ENCODE peak calls at places on chromosomes 7 and 10, in five cellular contexts. One of them, this sample, is unnamed.

GRCh38 chr10:96419351-96419750 is 60.5 kb upstream of the OPALIN start:
- DNase-seq in A549: no peak
- DNase-seq in breast epithelium: no peak
- DNase-seq in fibroblast of lung: no peak
- DNase-seq in mesenchymal stem cell: no peak
- DNase-seq in this sample: no peak

GRCh38 chr10:23457632-23458417 is 18.9 kb downstream of the OTUD1 start:
- DNase-seq in A549: no peak
- DNase-seq in breast epithelium: no peak
- DNase-seq in fibroblast of lung: no peak
- DNase-seq in mesenchymal stem cell: no peak
- DNase-seq in this sample: no peak

GRCh38 chr7:64691831-64692230 is 25.9 kb downstream of the ZNF107 start:
- DNase-seq in A549: no peak
- DNase-seq in breast epithelium: no peak
- DNase-seq in fibroblast of lung: no peak
- DNase-seq in mesenchymal stem cell: no peak
- DNase-seq in this sample: no peak

GRCh38 chr7:24722386-24723177 is 34.7 kb downstream of the GSDME start:
- DNase-seq in A549: peak; percentile 42
- DNase-seq in breast epithelium: no peak
- DNase-seq in fibroblast of lung: peak; percentile 36
- DNase-seq in mesenchymal stem cell: peak; percentile 47
- DNase-seq in this sample: peak; percentile 36

GRCh38 chr10:93199221-93199681 is 125.6 kb downstream of the CYP26A1 start:
- DNase-seq in A549: peak; percentile 58
- DNase-seq in breast epithelium: no peak
- DNase-seq in fibroblast of lung: peak; percentile 54
- DNase-seq in mesenchymal stem cell: peak; percentile 83
- DNase-seq in this sample: no peak

GRCh38 chr10:75633568-75633967 is 202.1 kb downstream of the LRMDA start:
- DNase-seq in A549: no peak
- DNase-seq in breast epithelium: no peak
- DNase-seq in fibroblast of lung: no peak
- DNase-seq in mesenchymal stem cell: no peak
- DNase-seq in this sample: no peak

GRCh38 chr10:49552277-49552676 is 13.4 kb upstream of the ERCC6 start:
- DNase-seq in A549: peak; percentile 35
- DNase-seq in breast epithelium: no peak
- DNase-seq in fibroblast of lung: no peak
- DNase-seq in mesenchymal stem cell: peak; percentile 19
- DNase-seq in this sample: peak; percentile 68

GRCh38 chr7:99579956-99580777 is 17.9 kb upstream of the TMEM225B start:
- DNase-seq in A549: no peak
- DNase-seq in breast epithelium: no peak
- DNase-seq in fibroblast of lung: peak; percentile 52
- DNase-seq in mesenchymal stem cell: peak; percentile 45
- DNase-seq in this sample: peak; percentile 72

GRCh38 chr7:77538186-77538907 is 1.3 kb downstream of the PTPN12 start:
- DNase-seq in A549: peak; percentile 97
- DNase-seq in breast epithelium: peak; percentile 77
- DNase-seq in fibroblast of lung: peak; percentile 96
- DNase-seq in mesenchymal stem cell: peak; percentile 97
- DNase-seq in this sample: peak; percentile 91

GRCh38 chr7:139249179-139249822 is 18.3 kb downstream of the UBN2 start:
- DNase-seq in A549: no peak
- DNase-seq in breast epithelium: no peak
- DNase-seq in fibroblast of lung: no peak
- DNase-seq in mesenchymal stem cell: no peak
- DNase-seq in this sample: no peak

GRCh38 chr7:140623995-140624902 is 16.4 kb downstream of the DENND2A start:
- DNase-seq in A549: no peak
- DNase-seq in breast epithelium: no peak
- DNase-seq in fibroblast of lung: no peak
- DNase-seq in mesenchymal stem cell: peak; percentile 91
- DNase-seq in this sample: peak; percentile 66

GRCh38 chr10:91740353-91740924 is 57.8 kb upstream of the TNKS2 start:
- DNase-seq in A549: no peak
- DNase-seq in breast epithelium: no peak
- DNase-seq in fibroblast of lung: no peak
- DNase-seq in mesenchymal stem cell: no peak
- DNase-seq in this sample: no peak

GRCh38 chr10:91742189-91742588 is 56.0 kb upstream of the TNKS2 start:
- DNase-seq in A549: no peak
- DNase-seq in breast epithelium: no peak
- DNase-seq in fibroblast of lung: peak; percentile 25
- DNase-seq in mesenchymal stem cell: peak; percentile 19
- DNase-seq in this sample: no peak

GRCh38 chr10:91743460-91743859 is 54.8 kb upstream of the TNKS2 start:
- DNase-seq in A549: no peak
- DNase-seq in breast epithelium: no peak
- DNase-seq in fibroblast of lung: no peak
- DNase-seq in mesenchymal stem cell: no peak
- DNase-seq in this sample: no peak

DNA sequence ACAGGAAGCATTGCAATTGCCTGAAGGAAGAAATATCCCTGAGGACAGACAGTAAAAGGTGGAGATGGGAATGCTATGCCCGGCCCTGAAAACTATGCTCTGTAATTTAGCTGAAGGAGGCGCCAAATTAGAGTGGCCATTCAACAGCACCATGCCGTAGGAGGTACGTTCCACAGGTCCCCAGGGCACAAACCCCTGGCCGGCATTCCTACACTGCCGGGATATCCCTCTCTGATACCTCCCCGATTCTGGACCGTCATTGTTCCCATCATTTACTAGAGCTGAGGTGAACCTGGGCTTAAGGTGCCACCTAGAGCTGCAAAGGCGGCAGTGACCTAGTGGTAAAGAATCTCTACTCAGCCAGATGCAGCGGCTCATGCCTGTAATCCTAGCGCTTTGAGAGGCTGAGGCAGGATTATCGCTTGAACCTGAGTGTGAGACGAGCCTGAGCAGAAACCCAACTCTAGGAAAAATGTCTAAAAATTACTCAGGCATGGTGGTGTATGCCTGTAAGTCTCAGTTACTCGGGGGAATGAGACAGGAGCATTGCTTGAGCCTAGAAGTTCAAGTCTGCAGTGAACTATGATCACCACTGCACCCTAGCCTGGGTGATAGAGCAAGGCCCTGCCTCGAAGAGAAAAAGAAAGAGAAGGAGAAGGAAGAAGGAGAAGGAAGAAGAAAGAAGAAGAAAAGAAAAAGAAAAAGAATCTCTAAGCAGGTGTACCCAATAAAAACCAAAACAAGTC is 53.0 kb upstream of the TNKS2 start:
- DNase-seq in A549: peak; percentile 72
- DNase-seq in breast epithelium: no peak
- DNase-seq in fibroblast of lung: peak; percentile 23
- DNase-seq in mesenchymal stem cell: peak; percentile 33
- DNase-seq in this sample: peak; percentile 55
- H3K4me3 ChIP-seq in A549: peak overlapping the region; percentile 28
- H3K4me3 ChIP-seq in breast epithelium: peak overlapping the region; percentile 27
- H3K4me3 ChIP-seq in fibroblast of lung: no peak overlapping the region
- H3K4me3 ChIP-seq in mesenchymal stem cell: no peak overlapping the region
- H3K4me3 ChIP-seq in this sample: no peak overlapping the region

GRCh38 chr10:5532231-5532605 is 7.5 kb downstream of the CALML3 start:
- DNase-seq in A549: no peak
- DNase-seq in breast epithelium: peak; percentile 39
- DNase-seq in fibroblast of lung: no peak
- DNase-seq in mesenchymal stem cell: no peak
- DNase-seq in this sample: no peak

GRCh38 chr10:5530412-5530806 is 5.6 kb downstream of the CALML3 start:
- DNase-seq in A549: no peak
- DNase-seq in breast epithelium: peak; percentile 22
- DNase-seq in fibroblast of lung: no peak
- DNase-seq in mesenchymal stem cell: no peak
- DNase-seq in this sample: no peak

GRCh38 chr10:5531558-5532230 is 6.9 kb downstream of the CALML3 start:
- DNase-seq in A549: no peak
- DNase-seq in breast epithelium: peak; percentile 15
- DNase-seq in fibroblast of lung: no peak
- DNase-seq in mesenchymal stem cell: no peak
- DNase-seq in this sample: peak; percentile 24

GRCh38 chr10:5529702-5530411 is 5.1 kb downstream of the CALML3 start:
- DNase-seq in A549: no peak
- DNase-seq in breast epithelium: peak; percentile 31
- DNase-seq in fibroblast of lung: no peak
- DNase-seq in mesenchymal stem cell: no peak
- DNase-seq in this sample: no peak

GRCh38 chr10:5530846-5531557 is 6.2 kb downstream of the CALML3 start:
- DNase-seq in A549: no peak
- DNase-seq in breast epithelium: peak; percentile 3
- DNase-seq in fibroblast of lung: no peak
- DNase-seq in mesenchymal stem cell: no peak
- DNase-seq in this sample: peak; percentile 25
- H3K4me1 ChIP-seq in A549: no peaks in the 10 kb centered on the region
- H3K4me1 ChIP-seq in breast epithelium: no peaks in the 10 kb centered on the region
- H3K4me1 ChIP-seq in fibroblast of lung: no peaks in the 10 kb centered on the region
- H3K4me1 ChIP-seq in mesenchymal stem cell: no peaks in the 10 kb centered on the region
- H3K4me1 ChIP-seq in this sample: peaks cover 31% of the 10 kb centered on the region

DNA sequence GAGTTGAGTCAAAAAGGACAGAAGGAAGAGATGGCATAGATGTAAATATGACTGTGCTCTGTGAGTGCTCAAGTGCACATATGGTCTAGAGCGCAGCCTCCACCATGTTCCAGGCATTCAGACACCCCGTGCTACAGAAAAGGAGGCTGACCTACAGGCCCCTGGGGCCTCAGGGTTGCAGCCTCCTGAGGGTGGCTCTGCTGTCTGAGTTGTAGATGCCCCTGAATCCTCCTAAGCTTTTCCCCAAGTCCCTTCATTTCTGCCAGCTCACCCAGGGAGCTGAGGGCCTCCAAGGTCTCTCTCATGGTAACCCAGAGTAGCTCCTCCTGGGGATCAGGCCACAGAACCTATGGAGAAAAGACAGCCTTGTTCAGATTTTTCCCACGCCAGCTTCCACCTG is 2.7 kb downstream of the ZNF467 start:
- DNase-seq in A549: no peak
- DNase-seq in breast epithelium: no peak
- DNase-seq in fibroblast of lung: no peak
- DNase-seq in mesenchymal stem cell: no peak
- DNase-seq in this sample: no peak
- H3K4me3 ChIP-seq in A549: no peak overlapping the region
- H3K4me3 ChIP-seq in breast epithelium: peak overlapping the region; percentile 73
- H3K4me3 ChIP-seq in fibroblast of lung: no peak overlapping the region
- H3K4me3 ChIP-seq in mesenchymal stem cell: no peak overlapping the region
- H3K4me3 ChIP-seq in this sample: no peak overlapping the region

GRCh38 chr7:95404316-95404715 is 8.1 kb upstream of the PON3 start:
- DNase-seq in A549: no peak
- DNase-seq in breast epithelium: no peak
- DNase-seq in fibroblast of lung: peak; percentile 37
- DNase-seq in mesenchymal stem cell: no peak
- DNase-seq in this sample: no peak

GRCh38 chr7:95405800-95406199 is 9.6 kb upstream of the PON3 start:
- DNase-seq in A549: no peak
- DNase-seq in breast epithelium: no peak
- DNase-seq in fibroblast of lung: no peak
- DNase-seq in mesenchymal stem cell: no peak
- DNase-seq in this sample: no peak

GRCh38 chr7:95411036-95411435 is 14.9 kb upstream of the PON3 start:
- DNase-seq in A549: peak; percentile 57
- DNase-seq in breast epithelium: no peak
- DNase-seq in fibroblast of lung: no peak
- DNase-seq in mesenchymal stem cell: peak; percentile 45
- DNase-seq in this sample: no peak

GRCh38 chr7:95405208-95405607 is 9.0 kb upstream of the PON3 start:
- DNase-seq in A549: no peak
- DNase-seq in breast epithelium: no peak
- DNase-seq in fibroblast of lung: no peak
- DNase-seq in mesenchymal stem cell: no peak
- DNase-seq in this sample: no peak

DNA sequence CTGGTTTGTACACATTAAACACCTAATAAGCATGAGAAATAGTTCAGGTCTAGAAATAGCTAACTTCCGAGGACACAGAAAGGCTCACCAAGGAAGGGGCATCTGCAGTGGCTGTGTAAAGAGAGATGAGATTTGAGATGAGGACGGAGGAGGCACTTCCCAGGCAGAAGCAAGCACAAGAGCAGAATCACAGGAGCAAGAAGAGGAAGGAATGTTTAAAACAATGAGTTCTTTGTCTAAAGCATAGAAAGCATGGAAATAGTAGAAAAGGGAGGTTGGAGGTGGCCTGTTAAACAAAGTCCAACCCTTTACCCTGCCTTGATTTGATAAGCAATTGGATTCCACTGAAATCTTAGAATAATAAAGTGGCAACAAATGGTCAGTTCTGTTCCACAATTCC is 11.6 kb upstream of the PON3 start:
- DNase-seq in A549: no peak
- DNase-seq in breast epithelium: no peak
- DNase-seq in fibroblast of lung: no peak
- DNase-seq in mesenchymal stem cell: no peak
- DNase-seq in this sample: no peak
- H3K4me1 ChIP-seq in A549: peaks cover 87% of the 10 kb centered on the region
- H3K4me1 ChIP-seq in breast epithelium: no peaks in the 10 kb centered on the region
- H3K4me1 ChIP-seq in fibroblast of lung: no peaks in the 10 kb centered on the region
- H3K4me1 ChIP-seq in mesenchymal stem cell: no peaks in the 10 kb centered on the region
- H3K4me1 ChIP-seq in this sample: no peaks in the 10 kb centered on the region

GRCh38 chr7:47588704-47589225 is 6.9 kb upstream of the TNS3 start:
- DNase-seq in A549: peak; percentile 96
- DNase-seq in breast epithelium: no peak
- DNase-seq in fibroblast of lung: no peak
- DNase-seq in mesenchymal stem cell: no peak
- DNase-seq in this sample: no peak

GRCh38 chr7:47587976-47588375 is 6.1 kb upstream of the TNS3 start:
- DNase-seq in A549: no peak
- DNase-seq in breast epithelium: no peak
- DNase-seq in fibroblast of lung: no peak
- DNase-seq in mesenchymal stem cell: no peak
- DNase-seq in this sample: no peak

GRCh38 chr7:47594406-47594805 is 12.5 kb upstream of the TNS3 start:
- DNase-seq in A549: no peak
- DNase-seq in breast epithelium: no peak
- DNase-seq in fibroblast of lung: no peak
- DNase-seq in mesenchymal stem cell: no peak
- DNase-seq in this sample: no peak

GRCh38 chr7:47591089-47591654 is 9.3 kb upstream of the TNS3 start:
- DNase-seq in A549: no peak
- DNase-seq in breast epithelium: no peak
- DNase-seq in fibroblast of lung: no peak
- DNase-seq in mesenchymal stem cell: no peak
- DNase-seq in this sample: no peak

GRCh38 chr7:47591655-47592572 is 10.0 kb upstream of the TNS3 start:
- DNase-seq in A549: peak; percentile 96
- DNase-seq in breast epithelium: no peak
- DNase-seq in fibroblast of lung: peak; percentile 62
- DNase-seq in mesenchymal stem cell: peak; percentile 41
- DNase-seq in this sample: peak; percentile 87
- H3K4me3 ChIP-seq in A549: peak overlapping the region; percentile 36
- H3K4me3 ChIP-seq in breast epithelium: no peak overlapping the region
- H3K4me3 ChIP-seq in fibroblast of lung: no peak overlapping the region
- H3K4me3 ChIP-seq in mesenchymal stem cell: no peak overlapping the region
- H3K4me3 ChIP-seq in this sample: peak overlapping the region; percentile 9

GRCh38 chr10:72219229-72219814 is 3.2 kb upstream of the ASCC1 start:
- DNase-seq in A549: no peak
- DNase-seq in breast epithelium: no peak
- DNase-seq in fibroblast of lung: no peak
- DNase-seq in mesenchymal stem cell: no peak
- DNase-seq in this sample: peak; percentile 19
- H3K4me1 ChIP-seq in A549: peaks cover 47% of the 10 kb centered on the region
- H3K4me1 ChIP-seq in breast epithelium: no peaks in the 10 kb centered on the region
- H3K4me1 ChIP-seq in fibroblast of lung: peaks cover 5% of the 10 kb centered on the region
- H3K4me1 ChIP-seq in mesenchymal stem cell: peaks cover 10% of the 10 kb centered on the region
- H3K4me1 ChIP-seq in this sample: peaks cover 9% of the 10 kb centered on the region

This sample was measured in Caco-2.